ENCODE peak calls at places on chromosome 18, in six cellular contexts. U is Peyer's patch, I is tibial nerve, L is BJ, D is IMR-90, P is mammary epithelial cell. O is an unnamed sample. For H3K36me3, the result is how much of the 10 kb centered on the place peaks cover.

GRCh38 chr18:22428672-22429071 is 11.0 kb upstream of the CTAGE1 start:
- DNase-seq in U (no peak), I (no peak), L (no peak), D (peak), P (no peak), O (no peak)

GRCh38 chr18:48927286-48928080 is 23.3 kb downstream of the SMAD7 start:
- DNase-seq in U (peak), I (no peak), L (no peak), D (no peak), P (no peak), O (no peak)

GRCh38 chr18:53771664-53772063 is 452.8 kb downstream of the MBD2 start:
- DNase-seq in U (no peak), I (no peak), L (no peak), D (no peak), P (no peak), O (no peak)

GRCh38 chr18:22739243-22739642 is 193.9 kb upstream of the RBBP8 start:
- DNase-seq in U (no peak), I (no peak), L (no peak), D (no peak), P (no peak), O (no peak)

GRCh38 chr18:45837283-45838070 is 12.0 kb downstream of the SIGLEC15 start:
- DNase-seq in U (peak), I (no peak), L (no peak), D (no peak), P (no peak), O (no peak)

GRCh38 chr18:80109676-80110078 is 615 bp downstream of the ADNP2 start:
- DNase-seq in U (no peak), I (no peak), L (no peak), D (peak), P (peak), O (no peak)

GRCh38 chr18:76380791-76381405 is 114.1 kb downstream of the ZNF516 start:
- DNase-seq in U (no peak), I (no peak), L (no peak), D (no peak), P (no peak), O (no peak)

GRCh38 chr18:32919799-32920198 is 147.0 kb upstream of the KLHL14 start:
- DNase-seq in U (no peak), I (no peak), L (no peak), D (no peak), P (peak), O (no peak)

GRCh38 chr18:63166142-63166541 is 153.4 kb downstream of the BCL2 start:
- DNase-seq in U (no peak), I (no peak), L (no peak), D (no peak), P (no peak), O (no peak)

GRCh38 chr18:74534150-74534969 is at the start of gene CNDP1:
- DNase-seq in U (peak), I (no peak), L (no peak), D (no peak), P (no peak), O (no peak)

GRCh38 chr18:68449292-68449691 is 265.6 kb downstream of the TMX3 start:
- DNase-seq in U (no peak), I (no peak), L (peak), D (peak), P (peak), O (no peak)

GRCh38 chr18:5890606-5891360 is 4.5 kb downstream of the TMEM200C start:
- DNase-seq in U (peak), I (no peak), L (no peak), D (no peak), P (no peak), O (no peak)

GRCh38 chr18:80148316-80149199 is 39.5 kb downstream of the ADNP2 start:
- DNase-seq in U (no peak), I (no peak), L (no peak), D (no peak), P (peak), O (no peak)

GRCh38 chr18:26134110-26134509 is 441 bp downstream of the PSMA8 start:
- DNase-seq in U (no peak), I (no peak), L (no peak), D (no peak), P (no peak), O (no peak)

GRCh38 chr18:8409151-8409550 is 200.1 kb upstream of the RAB12 start:
- DNase-seq in U (no peak), I (no peak), L (no peak), D (no peak), P (no peak), O (no peak)

GRCh38 chr18:9474103-9474982 is 970 bp upstream of the RALBP1 start:
- DNase-seq in U (peak), I (peak), L (peak), D (peak), P (no peak), O (peak)

GRCh38 chr18:44179693-44180092 is 501.0 kb upstream of the SETBP1 start:
- DNase-seq in U (no peak), I (no peak), L (no peak), D (no peak), P (no peak), O (no peak)

GRCh38 chr18:35444636-35445035 is 53.1 kb downstream of the INO80C start:
- DNase-seq in U (no peak), I (no peak), L (no peak), D (no peak), P (no peak), O (no peak)

GRCh38 chr18:70324897-70325296 is 36.1 kb downstream of the SOCS6 start:
- DNase-seq in U (no peak), I (no peak), L (no peak), D (no peak), P (no peak), O (no peak)

GRCh38 chr18:78123144-78123909 is 856.3 kb upstream of the SALL3 start:
- DNase-seq in U (no peak), I (no peak), L (no peak), D (no peak), P (no peak), O (no peak)

GRCh38 chr18:45014047-45014501 is 333.4 kb downstream of the SETBP1 start:
- DNase-seq in U (no peak), I (no peak), L (peak), D (peak), P (peak), O (peak)

GRCh38 chr18:22465859-22466602 is 48.3 kb upstream of the CTAGE1 start:
- DNase-seq in U (no peak), I (no peak), L (peak), D (peak), P (peak), O (peak)

GRCh38 chr18:22335644-22336275 is 82.0 kb downstream of the CTAGE1 start:
- DNase-seq in U (peak), I (no peak), L (no peak), D (no peak), P (no peak), O (no peak)

GRCh38 chr18:46250084-46250811 is 146.1 kb downstream of the HAUS1 start:
- DNase-seq in U (no peak), I (no peak), L (no peak), D (peak), P (peak), O (peak)

GRCh38 chr18:32289480-32290075 is 99.7 kb downstream of the MEP1B start:
- DNase-seq in U (no peak), I (no peak), L (no peak), D (peak), P (peak), O (no peak)

GRCh38 chr18:46071615-46071893 is 506 bp downstream of the PSTPIP2 start:
- DNase-seq in U (no peak), I (no peak), L (no peak), D (no peak), P (no peak), O (no peak)

GRCh38 chr18:29083545-29083944 is 906.6 kb upstream of the CDH2 start:
- DNase-seq in U (no peak), I (no peak), L (no peak), D (peak), P (peak), O (no peak)

GRCh38 chr18:9516437-9517064 is 41.2 kb downstream of the RALBP1 start:
- DNase-seq in U (no peak), I (no peak), L (no peak), D (peak), P (peak), O (no peak)

GRCh38 chr18:47717257-47717656 is 213.2 kb downstream of the SMAD2 start:
- DNase-seq in U (no peak), I (no peak), L (no peak), D (no peak), P (no peak), O (no peak)

GRCh38 chr18:79503406-79503805 is 107.7 kb downstream of the NFATC1 start:
- DNase-seq in U (peak), I (no peak), L (no peak), D (no peak), P (no peak), O (no peak)

GRCh38 chr18:8828300-8828699 is 122.9 kb downstream of the MTCL1 start:
- DNase-seq in U (no peak), I (no peak), L (no peak), D (no peak), P (no peak), O (no peak)

GRCh38 chr18:5721924-5722323 is 173.4 kb downstream of the TMEM200C start:
- DNase-seq in U (no peak), I (no peak), L (no peak), D (no peak), P (no peak), O (no peak)

GRCh38 chr18:39871976-39872375 is 2083.1 kb upstream of the PIK3C3 start:
- DNase-seq in U (no peak), I (no peak), L (no peak), D (no peak), P (no peak), O (no peak)

GRCh38 chr18:79495591-79496071 is 99.9 kb downstream of the NFATC1 start:
- DNase-seq in U (peak), I (no peak), L (no peak), D (no peak), P (no peak), O (no peak)

GRCh38 chr18:70578480-70578879 is 289.6 kb downstream of the SOCS6 start:
- DNase-seq in U (no peak), I (no peak), L (no peak), D (no peak), P (no peak), O (no peak)

GRCh38 chr18:63040788-63041410 is 278.7 kb downstream of the BCL2 start:
- DNase-seq in U (no peak), I (no peak), L (no peak), D (no peak), P (no peak), O (no peak)

GRCh38 chr18:23575309-23575651 is 11.0 kb downstream of the NPC1 start:
- DNase-seq in U (no peak), I (no peak), L (no peak), D (no peak), P (no peak), O (no peak)

GRCh38 chr18:76972241-76972640 is 149.9 kb downstream of the ZNF236 start:
- DNase-seq in U (no peak), I (no peak), L (no peak), D (no peak), P (peak), O (no peak)

GRCh38 chr18:2927745-2928144 is 80.9 kb downstream of the EMILIN2 start:
- DNase-seq in U (no peak), I (no peak), L (no peak), D (no peak), P (no peak), O (no peak)
- H3K36me3 ChIP-seq in U (under half), I (under half), L (under half), D (half or more), P (under half), O (under half)

GRCh38 chr18:2920546-2921343 is 73.9 kb downstream of the EMILIN2 start:
- DNase-seq in U (no peak), I (no peak), L (no peak), D (no peak), P (no peak), O (no peak)

GRCh38 chr18:2921778-2922177 is 75.0 kb downstream of the EMILIN2 start:
- DNase-seq in U (no peak), I (no peak), L (no peak), D (no peak), P (no peak), O (no peak)

GRCh38 chr18:2923464-2923863 is 76.7 kb downstream of the EMILIN2 start:
- DNase-seq in U (no peak), I (no peak), L (no peak), D (peak), P (no peak), O (no peak)

GRCh38 chr18:2924920-2925319 is 78.1 kb downstream of the EMILIN2 start:
- DNase-seq in U (no peak), I (no peak), L (no peak), D (no peak), P (no peak), O (no peak)

GRCh38 chr18:2926528-2926927 is 79.7 kb downstream of the EMILIN2 start:
- DNase-seq in U (no peak), I (no peak), L (no peak), D (no peak), P (no peak), O (no peak)
- H3K36me3 ChIP-seq in U (under half), I (under half), L (under half), D (half or more), P (under half), O (under half)

GRCh38 chr18:43061816-43062215 is 53.7 kb downstream of the RIT2 start:
- DNase-seq in U (no peak), I (no peak), L (no peak), D (no peak), P (no peak), O (no peak)
- H3K36me3 ChIP-seq in U (under half), I (under half), L (under half), D (under half), P (under half), O (under half)

GRCh38 chr18:61888622-61889021 is 4.2 kb downstream of the RNF152 start:
- DNase-seq in U (no peak), I (no peak), L (no peak), D (no peak), P (no peak), O (no peak)
- H3K36me3 ChIP-seq in U (under half), I (under half), L (under half), D (under half), P (under half), O (under half)

GRCh38 chr18:66655407-66655806 is 51.5 kb upstream of the CDH19 start:
- DNase-seq in U (no peak), I (no peak), L (no peak), D (no peak), P (no peak), O (no peak)
- H3K36me3 ChIP-seq in U (under half), I (under half), L (under half), D (under half), P (under half), O (under half)

DNA sequence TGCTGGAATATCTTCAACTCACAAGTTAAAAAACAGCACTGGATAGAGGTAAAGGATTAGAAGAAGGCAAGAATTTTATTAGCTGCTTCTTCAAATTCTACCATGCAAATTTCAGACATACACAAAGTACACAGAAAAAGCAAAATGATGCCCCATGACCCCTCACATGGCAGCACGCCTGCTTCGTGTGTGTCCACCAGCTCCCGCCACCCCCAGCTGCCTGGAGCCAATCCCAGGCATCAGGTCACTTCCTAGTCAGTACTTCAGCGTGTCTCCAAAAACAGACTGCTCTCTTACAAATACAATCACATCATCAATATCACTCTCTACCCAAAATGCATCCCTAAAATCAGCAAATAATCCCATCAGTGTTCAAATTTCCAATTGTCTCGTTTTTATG is 35.8 kb downstream of the IMPA2 start:
- DNase-seq in U (no peak), I (no peak), L (no peak), D (no peak), P (no peak), O (no peak)
- H3K36me3 ChIP-seq in U (under half), I (under half), L (under half), D (under half), P (under half), O (under half)

DNA sequence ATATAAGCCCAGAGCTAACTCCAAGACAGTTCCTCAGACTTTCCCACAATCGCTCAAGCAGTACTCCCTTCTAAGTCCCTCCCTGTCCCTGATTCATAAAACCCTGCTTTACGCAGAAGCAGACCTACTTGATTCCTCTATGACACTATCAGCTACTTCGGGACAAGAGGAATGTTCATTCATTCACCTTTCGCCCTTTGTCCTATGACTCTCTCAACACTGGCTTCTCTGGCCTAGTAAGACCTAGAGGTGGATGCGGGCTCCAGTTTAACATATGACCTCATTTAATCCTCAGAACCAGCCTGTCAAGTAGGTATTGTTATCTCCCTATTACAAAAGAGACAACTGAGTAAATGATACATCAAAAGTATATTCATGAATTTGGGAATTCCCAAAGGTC is 10.2 kb downstream of the LPIN2 start:
- DNase-seq in U (no peak), I (no peak), L (no peak), D (no peak), P (no peak), O (no peak)
- H3K36me3 ChIP-seq in U (under half), I (under half), L (under half), D (under half), P (under half), O (under half)

O was measured in kidney epithelial cell.